ENCODE peak calls at places on chromosomes 13 and 19, in five cellular contexts. I is GM04504, O is NCI-H1436 treated with DMSO at 0.1 percent for 48 hours, X is AG09319, K is NCI-H2107. B is an unnamed sample.

GRCh38 chr13:109465151-109465550 is 321.2 kb downstream of the IRS2 start:
- DNase-seq in O (no peak), I (peak), X (peak), K (no peak), B (no peak)

GRCh38 chr13:113981201-113981605 is 7.3 kb upstream of the C13orf46 start:
- DNase-seq in X (no peak), K (peak), I (no peak), O (no peak), B (peak)

GRCh38 chr19:43290568-43291359 is 21.4 kb upstream of the PSG9 start:
- DNase-seq in K (no peak), I (no peak), O (no peak), X (no peak), B (no peak)

GRCh38 chr19:41926861-41927809 is 1.1 kb downstream of the ERFL start:
- DNase-seq in I (no peak), K (no peak), O (no peak), X (no peak), B (no peak)

GRCh38 chr13:113887700-113888201 is 23.9 kb upstream of the GAS6 start:
- DNase-seq in K (no peak), O (no peak), I (no peak), X (peak), B (no peak)

GRCh38 chr19:3324405-3324856 is 42.0 kb upstream of the NFIC start:
- DNase-seq in K (no peak), O (no peak), I (no peak), X (no peak), B (no peak)

GRCh38 chr13:29702912-29703351 is 107.4 kb upstream of the SLC7A1 start:
- DNase-seq in O (no peak), I (peak), X (peak), K (no peak), B (no peak)

GRCh38 chr13:20160346-20161274 is at the start of gene GJA3:
- DNase-seq in I (no peak), K (no peak), O (no peak), X (no peak), B (no peak)

GRCh38 chr19:45817725-45818301 is 2.7 kb upstream of the RSPH6A start:
- DNase-seq in O (no peak), I (no peak), X (no peak), K (no peak), B (no peak)

GRCh38 chr19:50658438-50659317 is 9.4 kb downstream of the C19orf81 start:
- DNase-seq in I (no peak), X (no peak), K (no peak), O (no peak), B (no peak)

GRCh38 chr19:10290876-10291553 is 1.3 kb downstream of the ICAM5 start:
- DNase-seq in I (no peak), K (no peak), O (no peak), X (no peak), B (no peak)

GRCh38 chr13:109243311-109243951 is 543.0 kb downstream of the IRS2 start:
- DNase-seq in K (no peak), O (no peak), I (peak), X (peak), B (no peak)

GRCh38 chr13:35866801-35867200 is 264.4 kb downstream of the DCLK1 start:
- DNase-seq in I (no peak), X (no peak), K (no peak), O (no peak), B (no peak)

B was measured in NCI-H187 treated with DMSO at 0.1 percent for 48 hours.